ENCODE peak calls at places on chromosomes 5 and 9, in four cellular contexts. I is right cardiac atrium; M is fibroblast of the aortic adventitia; D is activated CD4-positive, alpha-beta T cell treated with anti-CD3 and anti-CD28 coated beads for 24 hours. Y is an unnamed sample.

GRCh38 chr9:123871781-123872180 is 58.1 kb downstream of the DENND1A start:
- DNase-seq in I (no peak), M (no peak), D (no peak), Y (no peak)

GRCh38 chr5:1658665-1659064 is 134.9 kb upstream of the LPCAT1 start:
- DNase-seq in M (no peak), I (no peak), D (no peak), Y (no peak)

GRCh38 chr9:136943291-136944093 is 1.0 kb downstream of the FBXW5 start:
- DNase-seq in D (no peak), I (no peak), M (peak), Y (peak)

GRCh38 chr9:106885451-106885850 is 22.5 kb downstream of the ZNF462 start:
- DNase-seq in M (peak), D (no peak), I (no peak), Y (no peak)

GRCh38 chr5:146290318-146290717 is 48.3 kb upstream of the POU4F3 start:
- DNase-seq in D (no peak), M (no peak), I (no peak), Y (no peak)

GRCh38 chr9:89363921-89364663 is 45.8 kb downstream of the SECISBP2 start:
- DNase-seq in M (no peak), I (no peak), D (no peak), Y (no peak)

GRCh38 chr5:32275421-32275765 is 37.3 kb downstream of the MTMR12 start:
- DNase-seq in D (no peak), I (no peak), M (no peak), Y (no peak)

GRCh38 chr9:89522261-89522978 is 24.5 kb upstream of the SEMA4D start:
- DNase-seq in M (no peak), I (no peak), D (peak), Y (no peak)

GRCh38 chr5:102532126-102532525 is 33.3 kb upstream of the SLCO6A1 start:
- DNase-seq in M (peak), I (peak), D (no peak), Y (no peak)

GRCh38 chr9:32705059-32705458 is 69.6 kb upstream of the TAF1L start:
- DNase-seq in I (no peak), M (no peak), D (no peak), Y (no peak)

GRCh38 chr5:137708796-137709559 is 26.9 kb downstream of the KLHL3 start:
- DNase-seq in M (no peak), I (no peak), D (no peak), Y (no peak)

GRCh38 chr5:83097582-83098265 is 20.4 kb downstream of the XRCC4 start:
- DNase-seq in D (no peak), M (peak), I (no peak), Y (peak)

GRCh38 chr9:113566712-113567071 is 103.2 kb downstream of the RGS3 start:
- DNase-seq in D (no peak), M (no peak), I (no peak), Y (no peak)

GRCh38 chr5:72066658-72067057 is 40.6 kb upstream of the MAP1B start:
- DNase-seq in I (no peak), D (no peak), M (peak), Y (no peak)